ENCODE peak calls at places on chromosomes 11 and 22, in eight cellular contexts. N is left ventricle myocardium inferior, C is AG04450, S is heart right ventricle, M is SK-N-SH, Q is kidney, I is K562, U is psoas muscle. H is an unnamed sample.

GRCh38 chr11:2781413-2782274 is 81.8 kb upstream of the KCNQ1OT1 start:
- DNase-seq in N (peak), C (no peak), S (peak), M (no peak), Q (no peak), I (peak), U (no peak), H (peak)

GRCh38 chr22:17606472-17606871 is 22.1 kb downstream of the ATP6V1E1 start:
- DNase-seq in N (no peak), C (peak), S (no peak), M (peak), Q (no peak), I (no peak), U (no peak), H (no peak)

GRCh38 chr11:1208361-1209261 is 14.3 kb upstream of the MUC5B start:
- DNase-seq in N (peak), C (no peak), S (no peak), M (peak), Q (peak), I (no peak), U (peak), H (no peak)

GRCh38 chr22:30755760-30756124 is 61.1 kb downstream of the OSBP2 start:
- DNase-seq in N (no peak), C (no peak), S (no peak), M (peak), Q (no peak), I (no peak), U (no peak), H (no peak)

GRCh38 chr22:50599816-50600454 is 658 bp upstream of the MAPK8IP2 start:
- DNase-seq in N (peak), C (no peak), S (peak), M (peak), Q (peak), I (peak), U (peak), H (no peak)

GRCh38 chr11:16959528-16960100 is 54.6 kb downstream of the PLEKHA7 start:
- DNase-seq in N (no peak), C (no peak), S (no peak), M (no peak), Q (no peak), I (no peak), U (no peak), H (no peak)

GRCh38 chr11:45067966-45068365 is 78.5 kb upstream of the PRDM11 start:
- DNase-seq in N (no peak), C (no peak), S (no peak), M (no peak), Q (no peak), I (no peak), U (no peak), H (no peak)

GRCh38 chr11:33835143-33835878 is 56.6 kb downstream of the LMO2 start:
- DNase-seq in N (no peak), C (peak), S (no peak), M (peak), Q (no peak), I (no peak), U (no peak), H (no peak)

GRCh38 chr11:57800444-57801184 is 39.0 kb downstream of the CTNND1 start:
- DNase-seq in N (no peak), C (peak), S (no peak), M (peak), Q (no peak), I (peak), U (no peak), H (no peak)

GRCh38 chr22:44668886-44669724 is 32.9 kb upstream of the PRR5 start:
- DNase-seq in N (no peak), C (no peak), S (no peak), M (peak), Q (peak), I (peak), U (peak), H (no peak)

GRCh38 chr11:108616549-108616948 is 23.0 kb upstream of the EXPH5 start:
- DNase-seq in N (no peak), C (no peak), S (no peak), M (no peak), Q (no peak), I (no peak), U (no peak), H (no peak)

GRCh38 chr11:1399386-1400167 is 9.8 kb downstream of the BRSK2 start:
- DNase-seq in N (no peak), C (no peak), S (no peak), M (peak), Q (peak), I (no peak), U (peak), H (no peak)

GRCh38 chr11:59669611-59670009 is 773 bp upstream of the PATL1 start:
- DNase-seq in N (peak), C (no peak), S (peak), M (no peak), Q (peak), I (peak), U (peak), H (no peak)

GRCh38 chr11:31369348-31370329 is at the start of the genes DCDC1 and DNAJC24:
- DNase-seq in N (peak), C (peak), S (peak), M (peak), Q (peak), I (peak), U (peak), H (peak)

GRCh38 chr11:4385978-4386740 is 7.3 kb downstream of the TRIM21 start:
- DNase-seq in N (no peak), C (no peak), S (no peak), M (no peak), Q (no peak), I (no peak), U (no peak), H (no peak)

GRCh38 chr22:23289851-23290724 is 109.8 kb downstream of the BCR start:
- DNase-seq in N (no peak), C (no peak), S (peak), M (peak), Q (no peak), I (peak), U (peak), H (no peak)

GRCh38 chr11:73308963-73309960 is 1.2 kb downstream of the ARHGEF17 start:
- DNase-seq in N (peak), C (peak), S (peak), M (no peak), Q (peak), I (peak), U (peak), H (peak)

GRCh38 chr11:10623797-10624761 is 55.6 kb upstream of the LYVE1 start:
- DNase-seq in N (no peak), C (no peak), S (peak), M (peak), Q (no peak), I (peak), U (peak), H (peak)

GRCh38 chr22:49609207-49609876 is 218.3 kb downstream of the BRD1 start:
- DNase-seq in N (peak), C (no peak), S (no peak), M (no peak), Q (peak), I (no peak), U (no peak), H (no peak)

DNA sequence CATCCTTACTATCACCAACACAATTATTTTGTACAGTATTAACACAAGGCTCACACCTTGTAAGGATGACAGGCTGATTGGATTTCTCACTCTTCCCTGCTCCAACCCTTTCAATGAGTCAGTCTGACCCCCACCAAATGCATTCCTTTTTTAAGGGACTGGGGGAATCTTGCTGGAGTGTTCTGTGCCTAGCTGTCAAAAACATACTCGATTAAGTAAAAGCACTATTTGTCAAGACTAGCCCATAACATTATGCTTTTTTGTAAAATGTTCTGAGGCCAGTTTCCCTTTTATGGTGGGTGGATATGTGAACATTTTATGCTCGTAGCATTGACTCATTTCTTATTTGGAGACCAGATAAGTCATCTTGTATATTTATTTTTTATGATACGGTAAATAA is 87.2 kb downstream of the PDHX start:
- DNase-seq in N (no peak), C (no peak), S (no peak), M (no peak), Q (no peak), I (no peak), U (no peak), H (no peak)
- H3K27ac ChIP-seq in N (no peak), C (no peak), S (no peak), M (no peak), Q (no peak), I (no peak), U (no peak), H (no peak)

GRCh38 chr11:131065435-131066295 is 149.4 kb upstream of the SNX19 start:
- DNase-seq in N (no peak), C (no peak), S (no peak), M (no peak), Q (peak), I (no peak), U (no peak), H (no peak)
- TF ChIP-seq CTCF in N (no peak), C (no peak), S (no peak), M (no peak), Q (no peak), I (no peak), U (no peak), H (no peak)

GRCh38 chr11:20597137-20597923 is 2.1 kb upstream of the SLC6A5 start:
- DNase-seq in N (no peak), C (no peak), S (no peak), M (no peak), Q (no peak), I (no peak), U (no peak), H (no peak)
- H3K4me3 ChIP-seq in N (peak), C (no peak), S (peak), M (no peak), Q (no peak), I (no peak), U (peak), H (peak)

GRCh38 chr11:86736303-86737143 is 63.8 kb upstream of the PRSS23 start:
- DNase-seq in N (no peak), C (no peak), S (no peak), M (no peak), Q (no peak), I (no peak), U (no peak), H (no peak)
- H3K27ac ChIP-seq in N (no peak), C (peak), S (no peak), M (peak), Q (no peak), I (no peak), U (no peak), H (peak)

DNA sequence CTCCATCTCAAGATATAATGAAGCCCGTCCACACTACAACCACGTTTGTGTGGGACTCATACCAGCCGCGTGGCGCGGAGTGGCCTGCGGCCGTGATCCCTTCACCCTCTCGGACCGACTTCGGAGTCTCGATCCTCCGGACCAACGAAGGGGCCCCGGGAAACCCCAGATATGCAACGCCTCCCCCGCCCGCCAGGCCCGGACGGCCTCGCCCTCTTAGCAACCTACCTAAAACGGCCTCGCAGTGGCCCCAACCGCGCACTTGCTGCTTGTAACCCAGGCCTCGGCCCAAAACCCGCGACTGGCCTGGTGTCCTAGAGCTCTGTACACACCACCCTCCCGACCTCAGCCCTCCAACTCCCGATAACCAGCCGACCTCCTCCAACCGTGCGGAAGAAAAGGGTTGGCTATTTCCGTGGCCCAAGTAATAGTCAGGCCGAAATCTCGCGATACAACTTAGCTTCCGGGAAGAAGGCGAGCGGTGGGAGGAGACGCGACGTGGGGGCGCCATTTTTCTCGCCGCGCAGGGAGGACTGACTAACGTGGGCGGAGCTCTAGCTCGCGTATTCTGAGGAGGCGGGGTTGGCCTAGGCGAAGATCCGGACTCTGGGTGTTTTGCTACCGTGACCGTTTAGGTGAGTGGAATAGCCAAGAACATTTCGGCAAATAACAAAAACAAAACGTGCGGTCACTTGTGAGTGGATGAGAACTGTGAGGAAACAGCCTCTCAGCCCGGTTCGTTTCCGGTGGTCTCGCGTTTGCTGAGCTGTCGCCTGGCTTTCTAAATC is at the start of the genes C11orf54 and TAF1D:
- DNase-seq in N (peak), C (peak), S (peak), M (peak), Q (peak), I (peak), U (peak), H (peak)
- TF ChIP-seq CTCF in N (peak), C (no peak), S (no peak), M (no peak), Q (peak), I (peak), U (no peak), H (peak)

DNA sequence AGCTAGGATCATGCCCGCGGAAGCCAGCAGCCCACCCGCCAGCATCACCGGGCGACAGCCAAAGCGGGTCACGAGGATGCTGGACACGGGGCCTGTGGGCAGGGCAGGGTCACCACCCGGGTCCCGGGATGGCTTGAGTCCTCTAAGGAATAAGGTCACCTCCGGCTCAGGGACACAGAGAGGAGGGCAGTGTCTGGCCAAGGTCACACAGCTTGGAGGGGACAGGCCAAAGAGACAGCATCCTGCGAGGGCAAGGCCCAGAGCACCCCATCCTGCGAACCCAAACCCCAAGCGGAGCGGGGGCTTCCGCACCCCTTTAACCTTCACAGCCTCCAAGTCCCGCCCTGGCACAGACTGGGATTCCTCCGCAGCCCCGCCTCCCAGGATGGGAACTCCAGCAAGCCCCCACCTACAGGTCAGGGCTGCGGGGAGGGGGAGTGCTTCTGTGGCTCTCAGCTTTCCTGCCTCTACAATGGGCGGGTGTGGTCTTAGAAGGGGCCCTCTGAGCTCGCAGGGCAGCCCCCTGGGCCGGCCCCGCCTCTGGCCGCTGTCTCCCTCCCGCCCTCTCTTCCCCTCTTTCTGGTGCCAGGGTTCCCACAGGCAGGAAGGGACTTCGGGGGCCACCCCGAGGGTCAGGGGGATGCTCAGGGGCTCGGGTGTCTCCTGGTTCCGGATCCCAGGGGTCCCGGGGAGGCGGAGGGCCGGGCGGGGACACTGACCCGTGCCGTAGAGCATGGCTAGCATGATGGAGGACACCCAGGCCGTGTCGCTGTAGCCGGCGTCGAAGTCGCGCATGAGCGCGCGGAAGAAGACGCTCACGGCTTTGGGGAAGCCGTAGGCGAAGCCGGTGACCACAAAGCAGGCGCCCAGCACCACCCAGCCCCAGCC is 1.8 kb downstream of the SLC16A8 start:
- DNase-seq in N (no peak), C (no peak), S (no peak), M (no peak), Q (peak), I (no peak), U (peak), H (no peak)
- H3K4me3 ChIP-seq in N (peak), C (no peak), S (peak), M (no peak), Q (no peak), I (no peak), U (peak), H (peak)

DNA sequence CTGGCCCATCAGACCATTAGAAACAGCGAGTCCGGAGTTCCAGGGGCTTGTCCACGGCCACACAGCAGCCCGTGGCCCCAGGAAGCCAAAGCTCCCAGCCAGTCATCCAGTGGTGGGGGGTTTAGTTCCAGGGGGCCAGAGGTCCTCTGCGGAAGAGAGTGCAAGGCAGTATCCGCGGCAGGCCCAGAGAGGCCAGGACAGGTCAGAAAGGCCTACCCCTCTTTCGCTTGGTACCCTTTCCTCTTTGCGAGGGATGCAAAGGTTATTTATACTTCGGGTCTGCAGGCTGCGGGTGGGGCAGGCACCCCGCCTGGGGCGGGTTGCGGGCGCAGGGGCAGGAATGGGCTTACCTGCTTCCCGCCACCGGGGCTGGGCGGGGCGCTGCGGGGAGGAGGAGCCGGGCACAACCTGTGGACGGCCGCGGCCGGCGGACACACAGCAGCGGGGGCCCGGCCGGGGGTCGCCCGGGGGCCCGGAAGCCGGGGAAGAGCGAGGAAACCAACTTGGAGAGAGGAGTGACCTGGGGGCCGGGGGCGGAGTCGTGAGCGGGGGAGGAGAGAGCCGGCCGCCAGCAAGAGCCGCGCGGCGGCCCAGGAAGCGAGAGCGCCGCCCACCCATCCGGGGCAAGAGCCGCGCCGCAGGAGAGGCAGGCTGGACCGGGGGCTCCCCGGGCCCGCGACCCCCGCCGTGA is at the start of gene SH3BP1:
- DNase-seq in N (peak), C (no peak), S (peak), M (peak), Q (peak), I (peak), U (peak), H (no peak)
- H3K27ac ChIP-seq in N (peak), C (peak), S (peak), M (peak), Q (no peak), I (peak), U (no peak), H (peak)

GRCh38 chr11:26134481-26135355 is 197.2 kb upstream of the ANO3 start:
- DNase-seq in N (no peak), C (no peak), S (no peak), M (peak), Q (no peak), I (no peak), U (no peak), H (no peak)
- TF ChIP-seq CTCF in N (peak), C (peak), S (peak), M (peak), Q (peak), I (no peak), U (peak), H (no peak)

H was measured in ascending aorta.